ENCODE peak calls at places on chromosome 1, in eight cellular contexts. One of them, this sample, is unnamed.

GRCh38 chr1:31976401-31976800 is 37.3 kb upstream of the KHDRBS1 start:
- DNase-seq in heart left ventricle: no peak
- DNase-seq in esophagus muscularis mucosa: no peak
- DNase-seq in transverse colon: no peak
- DNase-seq in spleen: no peak
- DNase-seq in suprapubic skin: no peak
- DNase-seq in ovary: no peak
- DNase-seq in stomach: no peak
- DNase-seq in this sample: no peak

GRCh38 chr1:182054698-182055326 is 6.7 kb downstream of the ZNF648 start:
- DNase-seq in spleen: no peak
- DNase-seq in esophagus muscularis mucosa: no peak
- DNase-seq in ovary: no peak
- DNase-seq in suprapubic skin: no peak
- DNase-seq in transverse colon: peak
- DNase-seq in stomach: no peak
- DNase-seq in heart left ventricle: peak
- DNase-seq in this sample: peak

GRCh38 chr1:25621876-25622275 is 5.3 kb downstream of the MAN1C1 start:
- DNase-seq in ovary: no peak
- DNase-seq in spleen: no peak
- DNase-seq in esophagus muscularis mucosa: peak
- DNase-seq in stomach: no peak
- DNase-seq in heart left ventricle: no peak
- DNase-seq in transverse colon: no peak
- DNase-seq in suprapubic skin: no peak
- DNase-seq in this sample: no peak

GRCh38 chr1:159978107-159978398 is 24.0 kb upstream of the SLAMF9 start:
- DNase-seq in transverse colon: no peak
- DNase-seq in ovary: no peak
- DNase-seq in heart left ventricle: no peak
- DNase-seq in spleen: no peak
- DNase-seq in stomach: no peak
- DNase-seq in esophagus muscularis mucosa: no peak
- DNase-seq in suprapubic skin: no peak
- DNase-seq in this sample: no peak

GRCh38 chr1:210646258-210646616 is 317.5 kb downstream of the HHAT start:
- DNase-seq in heart left ventricle: no peak
- DNase-seq in spleen: no peak
- DNase-seq in stomach: no peak
- DNase-seq in esophagus muscularis mucosa: no peak
- DNase-seq in ovary: no peak
- DNase-seq in transverse colon: no peak
- DNase-seq in suprapubic skin: no peak
- DNase-seq in this sample: no peak

GRCh38 chr1:181089017-181089776 is 697 bp downstream of the IER5 start:
- DNase-seq in spleen: peak
- DNase-seq in ovary: peak
- DNase-seq in heart left ventricle: no peak
- DNase-seq in stomach: peak
- DNase-seq in esophagus muscularis mucosa: no peak
- DNase-seq in suprapubic skin: no peak
- DNase-seq in transverse colon: peak
- DNase-seq in this sample: no peak

GRCh38 chr1:183881387-183882084 is 76.6 kb downstream of the RGL1 start:
- DNase-seq in spleen: no peak
- DNase-seq in ovary: peak
- DNase-seq in stomach: peak
- DNase-seq in esophagus muscularis mucosa: no peak
- DNase-seq in suprapubic skin: no peak
- DNase-seq in heart left ventricle: peak
- DNase-seq in transverse colon: no peak
- DNase-seq in this sample: peak

GRCh38 chr1:219833214-219833816 is 95.0 kb downstream of the SLC30A10 start:
- DNase-seq in transverse colon: no peak
- DNase-seq in ovary: no peak
- DNase-seq in esophagus muscularis mucosa: no peak
- DNase-seq in spleen: no peak
- DNase-seq in suprapubic skin: no peak
- DNase-seq in stomach: no peak
- DNase-seq in heart left ventricle: no peak
- DNase-seq in this sample: no peak

GRCh38 chr1:65419681-65420589 is 533 bp upstream of the LEPR start:
- DNase-seq in ovary: peak
- DNase-seq in stomach: peak
- DNase-seq in transverse colon: peak
- DNase-seq in spleen: peak
- DNase-seq in suprapubic skin: peak
- DNase-seq in heart left ventricle: peak
- DNase-seq in esophagus muscularis mucosa: peak
- DNase-seq in this sample: peak
- TF ChIP-seq POLR2A in ovary: peak
- TF ChIP-seq POLR2A in stomach: no peak
- TF ChIP-seq POLR2A in transverse colon: peak
- TF ChIP-seq POLR2A in spleen: no peak
- TF ChIP-seq POLR2A in suprapubic skin: no peak
- TF ChIP-seq POLR2A in heart left ventricle: no peak
- TF ChIP-seq POLR2A in esophagus muscularis mucosa: no peak
- TF ChIP-seq POLR2A in this sample: no peak

GRCh38 chr1:92487078-92487605 is 417 bp upstream of the GFI1 start:
- DNase-seq in heart left ventricle: no peak
- DNase-seq in ovary: no peak
- DNase-seq in stomach: no peak
- DNase-seq in esophagus muscularis mucosa: no peak
- DNase-seq in suprapubic skin: no peak
- DNase-seq in transverse colon: no peak
- DNase-seq in spleen: no peak
- DNase-seq in this sample: no peak

GRCh38 chr1:92486251-92487077 is at the start of gene GFI1:
- DNase-seq in ovary: no peak
- DNase-seq in spleen: peak
- DNase-seq in transverse colon: peak
- DNase-seq in stomach: peak
- DNase-seq in esophagus muscularis mucosa: no peak
- DNase-seq in suprapubic skin: no peak
- DNase-seq in heart left ventricle: peak
- DNase-seq in this sample: peak

GRCh38 chr1:92484472-92485373 is 2.0 kb downstream of the GFI1 start:
- DNase-seq in ovary: peak
- DNase-seq in stomach: peak
- DNase-seq in transverse colon: peak
- DNase-seq in esophagus muscularis mucosa: no peak
- DNase-seq in spleen: peak
- DNase-seq in suprapubic skin: peak
- DNase-seq in heart left ventricle: no peak
- DNase-seq in this sample: no peak

GRCh38 chr1:92484171-92484471 is 2.6 kb downstream of the GFI1 start:
- DNase-seq in suprapubic skin: no peak
- DNase-seq in heart left ventricle: no peak
- DNase-seq in stomach: no peak
- DNase-seq in ovary: no peak
- DNase-seq in spleen: peak
- DNase-seq in esophagus muscularis mucosa: no peak
- DNase-seq in transverse colon: no peak
- DNase-seq in this sample: no peak

DNA sequence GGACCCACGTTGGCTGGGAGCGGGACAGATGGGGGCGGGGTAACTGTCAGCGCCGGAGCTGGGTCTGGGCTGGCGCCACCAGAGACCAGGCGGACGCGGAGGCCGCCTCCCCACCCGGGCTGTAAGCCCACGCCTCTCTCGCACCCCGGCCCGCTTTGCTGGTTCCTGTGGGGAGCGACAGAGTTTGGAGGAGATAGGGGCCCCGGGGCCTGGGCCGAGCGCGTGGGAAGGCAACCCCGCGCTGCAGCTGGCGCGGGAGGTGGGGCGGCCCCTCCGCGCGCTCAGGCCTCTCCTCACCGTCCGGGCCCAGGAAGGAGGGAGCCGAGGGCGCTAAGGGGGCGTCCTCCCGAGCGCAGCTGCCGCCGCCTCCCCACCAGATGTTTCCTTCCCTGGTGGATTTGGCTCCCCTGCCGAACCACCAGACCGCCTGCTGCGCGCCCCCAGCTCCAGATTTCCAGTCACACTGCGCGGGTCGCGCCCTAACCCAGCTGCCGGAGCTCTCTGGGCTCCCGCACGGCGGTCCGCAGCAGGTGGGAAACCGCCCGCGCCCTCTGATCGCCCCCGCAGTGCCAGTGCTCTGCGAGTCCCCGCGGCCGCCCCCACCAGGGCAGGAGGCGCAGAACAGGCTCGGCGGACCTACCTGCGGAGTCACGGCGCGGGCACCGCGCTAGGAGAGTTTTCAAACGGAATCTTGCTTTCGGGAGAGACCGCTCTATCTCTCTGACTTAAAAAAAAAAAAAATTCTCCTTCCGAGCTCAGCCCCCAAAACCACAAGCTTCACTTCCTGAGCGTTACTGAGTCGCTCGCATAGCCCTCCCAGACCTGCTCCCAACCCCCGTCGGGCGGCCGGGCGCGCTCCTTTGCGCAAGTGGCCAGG is 1.1 kb downstream of the GFI1 start:
- DNase-seq in ovary: peak
- DNase-seq in spleen: peak
- DNase-seq in suprapubic skin: no peak
- DNase-seq in stomach: peak
- DNase-seq in transverse colon: peak
- DNase-seq in esophagus muscularis mucosa: no peak
- DNase-seq in heart left ventricle: peak
- DNase-seq in this sample: peak
- TF ChIP-seq CTCF in ovary: no peak
- TF ChIP-seq CTCF in spleen: peak
- TF ChIP-seq CTCF in suprapubic skin: peak
- TF ChIP-seq CTCF in stomach: no peak
- TF ChIP-seq CTCF in transverse colon: peak
- TF ChIP-seq CTCF in esophagus muscularis mucosa: no peak
- TF ChIP-seq CTCF in heart left ventricle: peak
- TF ChIP-seq CTCF in this sample: peak

GRCh38 chr1:26787706-26788514 is at the start of gene PIGV:
- DNase-seq in ovary: peak
- DNase-seq in suprapubic skin: peak
- DNase-seq in stomach: peak
- DNase-seq in heart left ventricle: peak
- DNase-seq in transverse colon: peak
- DNase-seq in spleen: peak
- DNase-seq in esophagus muscularis mucosa: peak
- DNase-seq in this sample: peak

GRCh38 chr1:26789612-26789865 is 1.8 kb downstream of the PIGV start:
- DNase-seq in ovary: no peak
- DNase-seq in suprapubic skin: no peak
- DNase-seq in spleen: no peak
- DNase-seq in transverse colon: no peak
- DNase-seq in esophagus muscularis mucosa: no peak
- DNase-seq in heart left ventricle: no peak
- DNase-seq in stomach: no peak
- DNase-seq in this sample: no peak

GRCh38 chr1:26788515-26788785 is 700 bp downstream of the PIGV start:
- DNase-seq in heart left ventricle: no peak
- DNase-seq in stomach: no peak
- DNase-seq in ovary: no peak
- DNase-seq in esophagus muscularis mucosa: no peak
- DNase-seq in transverse colon: no peak
- DNase-seq in spleen: no peak
- DNase-seq in suprapubic skin: no peak
- DNase-seq in this sample: peak

GRCh38 chr1:26789953-26790352 is 2.2 kb downstream of the PIGV start:
- DNase-seq in transverse colon: no peak
- DNase-seq in heart left ventricle: no peak
- DNase-seq in ovary: no peak
- DNase-seq in suprapubic skin: no peak
- DNase-seq in esophagus muscularis mucosa: no peak
- DNase-seq in spleen: no peak
- DNase-seq in stomach: no peak
- DNase-seq in this sample: no peak

DNA sequence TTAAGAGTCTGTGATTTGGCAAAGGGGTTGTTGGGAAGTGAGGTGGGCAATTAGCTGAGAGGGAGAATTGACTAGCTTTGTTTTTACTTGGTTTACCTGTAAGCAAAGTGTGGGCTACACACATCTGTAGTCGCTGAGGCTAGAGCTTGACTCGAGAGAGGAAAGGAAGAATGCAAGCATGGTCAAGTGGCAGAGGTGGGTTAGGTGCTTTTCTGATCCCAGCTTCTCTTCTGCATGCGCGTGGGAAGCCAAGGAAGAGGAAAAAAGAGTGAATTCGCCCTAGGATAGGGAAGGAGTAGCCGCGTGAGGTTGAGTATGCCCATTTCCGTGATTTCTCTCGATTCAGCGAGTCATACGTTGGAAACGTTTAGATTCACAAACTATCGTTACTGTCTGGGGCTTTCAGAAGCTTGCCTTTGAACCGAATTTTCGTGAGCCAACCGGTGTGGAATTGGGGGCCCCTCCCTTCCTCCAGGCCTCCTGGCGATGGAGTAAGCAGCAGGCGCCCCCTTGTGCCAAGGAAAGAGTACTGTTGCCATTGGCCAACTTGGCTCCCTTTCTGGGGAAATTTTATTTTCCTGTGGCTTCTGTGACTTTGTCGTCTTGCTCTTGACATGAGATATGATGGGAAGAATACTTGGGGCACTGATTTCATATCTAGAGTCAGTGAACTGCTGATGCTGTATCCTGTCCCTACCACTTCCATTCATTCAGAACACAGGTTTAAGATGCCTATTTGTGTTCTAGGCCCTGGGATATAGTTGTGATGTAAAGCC is 1.3 kb downstream of the PIGV start:
- DNase-seq in ovary: peak
- DNase-seq in spleen: peak
- DNase-seq in stomach: peak
- DNase-seq in esophagus muscularis mucosa: peak
- DNase-seq in transverse colon: peak
- DNase-seq in suprapubic skin: peak
- DNase-seq in heart left ventricle: peak
- DNase-seq in this sample: no peak
- TF ChIP-seq POLR2A in ovary: peak
- TF ChIP-seq POLR2A in spleen: no peak
- TF ChIP-seq POLR2A in stomach: no peak
- TF ChIP-seq POLR2A in esophagus muscularis mucosa: no peak
- TF ChIP-seq POLR2A in transverse colon: no peak
- TF ChIP-seq POLR2A in suprapubic skin: no peak
- TF ChIP-seq POLR2A in heart left ventricle: no peak
- TF ChIP-seq POLR2A in this sample: peak

GRCh38 chr1:88457197-88457596 is 226.9 kb upstream of the PKN2 start:
- DNase-seq in spleen: no peak
- DNase-seq in ovary: no peak
- DNase-seq in esophagus muscularis mucosa: no peak
- DNase-seq in transverse colon: no peak
- DNase-seq in suprapubic skin: no peak
- DNase-seq in stomach: no peak
- DNase-seq in heart left ventricle: no peak
- DNase-seq in this sample: no peak

GRCh38 chr1:88466899-88467580 is 217.0 kb upstream of the PKN2 start:
- DNase-seq in esophagus muscularis mucosa: no peak
- DNase-seq in suprapubic skin: no peak
- DNase-seq in spleen: peak
- DNase-seq in heart left ventricle: no peak
- DNase-seq in ovary: peak
- DNase-seq in stomach: no peak
- DNase-seq in transverse colon: no peak
- DNase-seq in this sample: no peak

GRCh38 chr1:88463401-88463800 is 220.7 kb upstream of the PKN2 start:
- DNase-seq in spleen: no peak
- DNase-seq in esophagus muscularis mucosa: no peak
- DNase-seq in suprapubic skin: no peak
- DNase-seq in heart left ventricle: no peak
- DNase-seq in transverse colon: no peak
- DNase-seq in ovary: no peak
- DNase-seq in stomach: no peak
- DNase-seq in this sample: no peak

DNA sequence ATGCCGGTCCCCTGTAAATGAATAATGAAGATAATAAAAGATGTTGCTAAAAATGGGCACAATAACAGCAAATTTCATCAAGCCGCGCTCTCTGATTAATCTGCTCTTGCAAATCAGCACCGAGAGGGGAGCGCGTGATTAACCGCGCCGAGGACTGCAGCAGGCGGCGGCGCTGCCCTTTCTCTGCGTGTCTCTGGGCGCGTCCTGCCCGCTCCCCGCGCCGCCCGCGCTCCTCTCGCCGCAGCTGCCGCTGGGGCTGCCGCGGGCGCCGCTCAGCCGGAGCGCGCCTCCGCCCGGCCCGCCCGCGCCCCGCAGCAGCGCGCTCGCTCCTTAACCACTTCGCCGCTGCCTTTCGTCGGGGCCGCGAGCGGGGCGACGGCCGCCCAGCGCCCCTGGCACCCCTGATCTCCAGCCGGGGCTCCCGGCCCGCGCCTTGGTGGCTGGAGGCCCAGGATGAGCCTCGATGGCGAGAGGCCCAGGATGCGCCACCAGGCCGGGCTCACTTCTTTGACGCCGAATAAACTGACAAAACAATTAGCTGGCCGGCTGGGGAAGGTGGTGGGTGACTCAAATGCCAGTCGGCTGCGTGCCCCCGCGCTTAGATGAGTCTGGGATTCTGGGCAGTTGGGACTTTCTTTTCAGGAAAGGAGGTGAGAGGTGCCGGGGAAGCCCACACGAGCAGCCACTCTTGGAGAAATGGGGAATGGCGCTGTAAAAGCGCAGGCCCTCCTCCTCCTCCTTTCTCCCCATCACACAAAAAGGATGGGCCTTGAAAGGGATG is 221.4 kb upstream of the PKN2 start:
- DNase-seq in suprapubic skin: no peak
- DNase-seq in stomach: no peak
- DNase-seq in ovary: peak
- DNase-seq in transverse colon: no peak
- DNase-seq in heart left ventricle: no peak
- DNase-seq in esophagus muscularis mucosa: no peak
- DNase-seq in spleen: no peak
- DNase-seq in this sample: peak
- TF ChIP-seq CTCF in suprapubic skin: no peak
- TF ChIP-seq CTCF in stomach: no peak
- TF ChIP-seq CTCF in ovary: no peak
- TF ChIP-seq CTCF in transverse colon: no peak
- TF ChIP-seq CTCF in heart left ventricle: no peak
- TF ChIP-seq CTCF in esophagus muscularis mucosa: peak
- TF ChIP-seq CTCF in spleen: no peak
- TF ChIP-seq CTCF in this sample: no peak

This sample was measured in upper lobe of left lung.